ENCODE peak calls at places on chromosomes 11 and 22, in eight cellular contexts. X is stimulated activated CD4-positive, alpha-beta T cell treated with anti-CD3 and anti-CD28 coated beads, Interleukin-1b, Interleukin-23, amount 100 ng/mL, for 4 hours; G is cardiac fibroblast; S is occipital lobe; Z is epithelial cell of prostate; P is substantia nigra; K is T1000; F is astrocyte of the spinal cord. Y is an unnamed sample.

GRCh38 chr11:64165482-64165841 is 451 bp downstream of the MACROD1 start:
- DNase-seq in X (peak), G (no peak), S (no peak), Z (no peak), P (no peak), K (no peak), F (no peak), Y (no peak)

GRCh38 chr11:61546663-61547062 is 34.2 kb downstream of the SYT7 start:
- DNase-seq in X (no peak), G (no peak), S (no peak), Z (no peak), P (no peak), K (no peak), F (no peak), Y (no peak)

GRCh38 chr22:48954781-48955311 is 872.8 kb downstream of the BRD1 start:
- DNase-seq in X (no peak), G (no peak), S (no peak), Z (no peak), P (no peak), K (no peak), F (no peak), Y (no peak)

GRCh38 chr22:25716637-25717036 is 25.4 kb upstream of the MYO18B start:
- DNase-seq in X (no peak), G (no peak), S (no peak), Z (no peak), P (no peak), K (no peak), F (no peak), Y (no peak)

GRCh38 chr11:47233989-47234668 is 14.5 kb downstream of the ACP2 start:
- DNase-seq in X (no peak), G (peak), S (no peak), Z (no peak), P (peak), K (peak), F (peak), Y (no peak)

GRCh38 chr22:47437636-47438035 is 675.2 kb downstream of the TBC1D22A start:
- DNase-seq in X (no peak), G (no peak), S (no peak), Z (no peak), P (no peak), K (no peak), F (no peak), Y (no peak)

GRCh38 chr11:11178671-11179070 is 174.4 kb downstream of the CSNK2A3 start:
- DNase-seq in X (no peak), G (peak), S (no peak), Z (no peak), P (no peak), K (no peak), F (no peak), Y (no peak)

GRCh38 chr11:46119352-46120216 is 1.7 kb downstream of the PHF21A start:
- DNase-seq in X (peak), G (peak), S (peak), Z (peak), P (peak), K (no peak), F (peak), Y (no peak)

GRCh38 chr11:77882396-77882795 is 61.5 kb downstream of the AAMDC start:
- DNase-seq in X (no peak), G (no peak), S (no peak), Z (no peak), P (no peak), K (no peak), F (peak), Y (no peak)

GRCh38 chr11:46315033-46315738 is 32.1 kb upstream of the DGKZ start:
- DNase-seq in X (peak), G (peak), S (no peak), Z (no peak), P (peak), K (peak), F (peak), Y (peak)

GRCh38 chr11:36540998-36541397 is 26.8 kb upstream of the RAG1 start:
- DNase-seq in X (no peak), G (peak), S (no peak), Z (no peak), P (peak), K (no peak), F (peak), Y (no peak)